ENCODE peak calls at places on chromosomes 16 and 17, in nine cellular contexts. Y is colonic mucosa, O is body of pancreas, A is thoracic aorta, J is GM23338, D is cardiac muscle cell, V is testis, T is OCI-LY7, S is IMR-90. L is an unnamed sample.

GRCh38 chr17:1007310-1008007 is 10.5 kb downstream of the TIMM22 start:
- DNase-seq in V (no peak), Y (no peak), D (no peak), A (no peak), T (no peak), S (no peak), O (no peak), J (no peak), L (no peak)

GRCh38 chr17:46010597-46011186 is 11.6 kb downstream of the STH start:
- DNase-seq in J (peak; percentile 53), V (no peak), D (no peak), T (no peak), S (no peak), A (no peak), Y (no peak), O (no peak), L (no peak)

GRCh38 chr17:45050680-45051059 is 762 bp downstream of the DCAKD start:
- DNase-seq in J (peak; percentile 30), S (peak; percentile 28), V (no peak), D (no peak), A (no peak), T (peak; percentile 57), Y (peak; percentile 53), O (peak; percentile 19), L (no peak)

GRCh38 chr16:85634747-85635544 is 21.8 kb downstream of the GSE1 start:
- DNase-seq in O (no peak), A (no peak), J (peak; percentile 63), T (no peak), Y (no peak), S (no peak), V (no peak), D (no peak), L (no peak)

GRCh38 chr17:43791589-43791988 is 11.4 kb downstream of the CFAP97D1 start:
- DNase-seq in S (peak; percentile 49), J (peak; percentile 76), D (peak; percentile 56), A (no peak), Y (no peak), O (peak; percentile 47), T (peak; percentile 63), V (peak; percentile 67), L (no peak)

GRCh38 chr16:62408760-62409159 is 372.5 kb upstream of the CDH8 start:
- DNase-seq in S (no peak), Y (no peak), V (no peak), J (peak; percentile 81), A (no peak), D (peak; percentile 43), T (no peak), O (no peak), L (no peak)

GRCh38 chr16:23608194-23608593 is 12.1 kb upstream of the NDUFAB1 start:
- DNase-seq in D (no peak), J (no peak), S (peak; percentile 71), V (no peak), A (no peak), Y (no peak), T (no peak), O (no peak), L (no peak)

GRCh38 chr16:51549836-51550235 is 398.8 kb upstream of the SALL1 start:
- DNase-seq in V (no peak), O (no peak), A (no peak), T (no peak), J (no peak), D (no peak), Y (no peak), S (peak; percentile 62), L (no peak)

GRCh38 chr17:30824002-30824355 is 513 bp downstream of the CRLF3 start:
- DNase-seq in D (no peak), S (no peak), A (no peak), O (peak; percentile 19), V (no peak), J (no peak), Y (no peak), T (peak; percentile 36), L (peak; percentile 36)

GRCh38 chr16:83473109-83473508 is 334.7 kb upstream of the HSBP1 start:
- DNase-seq in D (no peak), T (no peak), Y (no peak), A (no peak), S (peak; percentile 34), O (no peak), J (no peak), V (no peak), L (no peak)

GRCh38 chr17:82023447-82024241 is 539 bp downstream of the LRRC45 start:
- DNase-seq in J (peak; percentile 69), D (peak; percentile 57), S (peak; percentile 8), O (peak; percentile 41), V (no peak), T (peak; percentile 59), A (no peak), Y (no peak), L (no peak)

GRCh38 chr16:21277927-21278706 is at the start of gene CRYM:
- DNase-seq in A (no peak), J (peak; percentile 89), O (peak; percentile 76), Y (peak; percentile 83), S (no peak), T (peak; percentile 76), D (peak; percentile 72), V (peak; percentile 83), L (peak; percentile 27)

GRCh38 chr16:16890964-16891363 is 512.0 kb downstream of the NPIPA7 start:
- DNase-seq in Y (no peak), O (no peak), S (no peak), D (no peak), V (peak; percentile 14), A (no peak), T (peak; percentile 1), J (peak; percentile 51), L (no peak)

GRCh38 chr17:835263-835662 is 53.1 kb downstream of the MRM3 start:
- DNase-seq in O (no peak), T (no peak), S (peak; percentile 95), J (peak; percentile 90), D (peak; percentile 35), Y (no peak), A (no peak), V (no peak), L (peak; percentile 34)

GRCh38 chr17:29788045-29788444 is 142.0 kb downstream of the SSH2 start:
- DNase-seq in J (no peak), Y (no peak), O (no peak), V (no peak), A (no peak), S (no peak), D (no peak), T (no peak), L (no peak)

GRCh38 chr17:74552037-74552436 is 6.1 kb upstream of the CD300C start:
- DNase-seq in T (no peak), J (no peak), V (no peak), A (no peak), S (no peak), O (no peak), Y (no peak), D (no peak), L (no peak)

GRCh38 chr16:73058221-73058615 is 10.3 kb upstream of the ZFHX3 start:
- DNase-seq in V (no peak), S (no peak), T (peak; percentile 72), J (peak; percentile 62), D (peak; percentile 59), Y (no peak), O (peak; percentile 66), A (no peak), L (peak; percentile 70)

GRCh38 chr17:4968916-4969550 is 1.4 kb upstream of the SPAG7 start:
- DNase-seq in S (peak; percentile 95), V (no peak), D (no peak), Y (no peak), T (no peak), O (no peak), J (no peak), A (no peak), L (peak; percentile 35)

GRCh38 chr17:36183001-36183810 is 6.8 kb upstream of the TBC1D3B start:
- DNase-seq in O (peak; percentile 85), V (peak; percentile 70), Y (peak; percentile 72), S (peak; percentile 54), A (no peak), T (no peak), D (peak; percentile 86), J (peak; percentile 92), L (peak; percentile 71)

DNA sequence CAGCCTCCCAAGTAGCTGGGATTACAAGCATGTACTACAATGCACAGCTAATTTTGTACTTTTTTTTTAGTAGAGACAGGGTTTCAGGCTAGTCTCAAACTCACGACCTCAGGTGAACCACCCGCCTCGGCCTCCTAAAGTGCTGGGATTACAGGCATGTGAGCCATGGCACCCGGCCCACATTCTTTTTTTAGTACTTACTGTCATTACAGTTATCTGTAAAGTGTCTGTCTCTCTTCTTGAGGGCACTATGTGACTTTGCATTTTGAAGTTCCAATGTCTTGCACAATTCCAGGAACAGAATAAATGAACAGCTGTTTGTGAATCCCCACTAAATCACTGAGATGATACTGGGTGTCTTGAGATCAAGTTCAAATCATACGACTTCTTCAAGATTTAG is 1540.3 kb downstream of the CDH11 start:
- DNase-seq in V (peak; percentile 42), O (no peak), Y (no peak), A (no peak), T (no peak), S (no peak), J (no peak), D (peak; percentile 26), L (no peak)
- H3K27ac ChIP-seq in V (no peak overlapping the region), O (no peak overlapping the region), Y (no peak overlapping the region), A (no peak overlapping the region), T (no peak overlapping the region), S (no peak overlapping the region), J (no peak overlapping the region), D (no peak overlapping the region), L (no peak overlapping the region)

DNA sequence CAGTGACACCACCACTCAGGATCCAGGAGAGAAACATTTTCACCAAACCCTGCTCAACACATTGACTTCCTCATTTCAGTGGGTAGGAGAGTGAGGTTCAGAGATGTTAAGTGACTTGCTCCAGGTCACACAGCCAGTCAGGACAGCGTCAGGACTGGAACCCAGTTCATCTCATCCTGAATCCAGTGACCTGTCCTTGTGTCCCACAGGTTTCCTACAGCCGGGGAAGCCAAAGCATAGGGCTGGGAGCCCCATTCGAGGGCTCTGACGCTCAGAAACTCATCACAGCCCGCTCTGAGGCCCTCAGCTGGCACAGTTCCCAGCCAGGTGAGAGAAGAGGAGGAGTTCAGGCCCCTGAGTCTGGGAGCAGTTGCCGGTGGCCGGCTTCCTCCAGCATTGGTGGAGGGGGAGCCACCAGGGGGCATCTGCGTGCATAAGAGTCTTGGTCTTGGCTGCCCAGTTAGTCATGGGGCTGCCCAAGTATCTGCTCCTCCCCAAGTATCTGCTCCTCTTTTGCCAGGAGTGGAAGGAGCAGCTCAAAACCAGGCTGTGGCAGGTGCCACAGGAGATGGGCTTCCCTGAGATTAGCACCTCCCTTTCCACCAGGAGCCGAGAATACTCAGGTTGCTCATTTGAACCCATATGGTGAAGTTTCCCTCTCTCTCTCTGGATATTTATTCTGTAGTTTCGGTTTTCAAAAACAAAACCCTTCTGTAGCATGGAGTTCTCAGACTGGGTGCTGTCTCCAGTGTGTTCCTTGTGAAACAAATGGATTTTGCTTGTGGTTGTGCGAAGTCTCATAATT is 56.0 kb downstream of the TNFRSF13B start:
- DNase-seq in A (no peak), V (peak; percentile 33), T (peak; percentile 81), O (peak; percentile 85), D (peak; percentile 63), S (peak; percentile 16), Y (peak; percentile 68), J (peak; percentile 84), L (no peak)
- TF ChIP-seq CTCF in A (no peak), V (no peak), T (peak; percentile 85), O (peak; percentile 53), D (peak; percentile 71), S (peak; percentile 49), Y (peak; percentile 26), J (peak; percentile 57), L (no peak)

GRCh38 chr16:65069766-65070165 is 52.1 kb downstream of the CDH11 start:
- DNase-seq in Y (no peak), J (no peak), S (peak; percentile 61), O (no peak), T (no peak), D (no peak), V (no peak), A (no peak), L (no peak)
- H3K4me1 ChIP-seq in Y (no peaks in the 10 kb centered on the region), J (peaks cover 5% of the 10 kb centered on the region), S (peaks cover 37% of the 10 kb centered on the region), O (no peaks in the 10 kb centered on the region), T (no peaks in the 10 kb centered on the region), D (peaks cover 9% of the 10 kb centered on the region), V (peaks cover 4% of the 10 kb centered on the region), A (peaks cover 27% of the 10 kb centered on the region), L (peaks cover 23% of the 10 kb centered on the region)

GRCh38 chr16:89297870-89298545 is 80.5 kb downstream of the ZNF778 start:
- DNase-seq in O (no peak), S (no peak), T (no peak), V (no peak), A (no peak), J (no peak), D (no peak), Y (no peak), L (no peak)
- H3K27ac ChIP-seq in O (no peak overlapping the region), S (no peak overlapping the region), T (no peak overlapping the region), V (no peak overlapping the region), A (no peak overlapping the region), J (peak overlapping the region; percentile 63), D (no peak overlapping the region), Y (no peak overlapping the region), L (peak overlapping the region; percentile 67)